ENCODE peak calls at places on chromosome 2, in four cellular contexts. One of them, this sample, is unnamed. For H3K4me1, the result is how much of the 10 kb centered on the place peaks cover.

GRCh38 chr2:20103514-20103913 is 52.1 kb upstream of the LAPTM4A start:
- DNase-seq in CD8-positive, alpha-beta memory T cell: no peak
- DNase-seq in astrocyte: no peak
- DNase-seq in heart left ventricle: no peak
- DNase-seq in this sample: no peak

GRCh38 chr2:205771063-205771462 is 88.8 kb downstream of the NRP2 start:
- DNase-seq in heart left ventricle: no peak
- DNase-seq in CD8-positive, alpha-beta memory T cell: no peak
- DNase-seq in astrocyte: peak
- DNase-seq in this sample: no peak

GRCh38 chr2:71714601-71715240 is 261.4 kb downstream of the DYSF start:
- DNase-seq in astrocyte: no peak
- DNase-seq in CD8-positive, alpha-beta memory T cell: no peak
- DNase-seq in heart left ventricle: no peak
- DNase-seq in this sample: no peak

GRCh38 chr2:137806102-137806805 is 158.0 kb upstream of the HNMT start:
- DNase-seq in heart left ventricle: no peak
- DNase-seq in astrocyte: no peak
- DNase-seq in CD8-positive, alpha-beta memory T cell: no peak
- DNase-seq in this sample: no peak

GRCh38 chr2:219962089-219962488 is 334.7 kb downstream of the SLC4A3 start:
- DNase-seq in astrocyte: peak
- DNase-seq in heart left ventricle: no peak
- DNase-seq in CD8-positive, alpha-beta memory T cell: no peak
- DNase-seq in this sample: no peak

GRCh38 chr2:217838409-217838831 is 164.4 kb downstream of the TNS1 start:
- DNase-seq in heart left ventricle: no peak
- DNase-seq in astrocyte: no peak
- DNase-seq in CD8-positive, alpha-beta memory T cell: no peak
- DNase-seq in this sample: no peak

GRCh38 chr2:24731923-24732322 is 61.3 kb downstream of the PTRHD1 start:
- DNase-seq in astrocyte: no peak
- DNase-seq in CD8-positive, alpha-beta memory T cell: no peak
- DNase-seq in heart left ventricle: no peak
- DNase-seq in this sample: no peak

GRCh38 chr2:58042486-58042970 is 4.1 kb upstream of the VRK2 start:
- DNase-seq in astrocyte: peak
- DNase-seq in heart left ventricle: no peak
- DNase-seq in CD8-positive, alpha-beta memory T cell: no peak
- DNase-seq in this sample: no peak

GRCh38 chr2:96963316-96963715 is 23.1 kb downstream of the FAM178B start:
- DNase-seq in CD8-positive, alpha-beta memory T cell: no peak
- DNase-seq in heart left ventricle: no peak
- DNase-seq in astrocyte: no peak
- DNase-seq in this sample: no peak

GRCh38 chr2:50791271-50791670 is 240.7 kb downstream of the NRXN1 start:
- DNase-seq in heart left ventricle: no peak
- DNase-seq in CD8-positive, alpha-beta memory T cell: no peak
- DNase-seq in astrocyte: no peak
- DNase-seq in this sample: no peak

DNA sequence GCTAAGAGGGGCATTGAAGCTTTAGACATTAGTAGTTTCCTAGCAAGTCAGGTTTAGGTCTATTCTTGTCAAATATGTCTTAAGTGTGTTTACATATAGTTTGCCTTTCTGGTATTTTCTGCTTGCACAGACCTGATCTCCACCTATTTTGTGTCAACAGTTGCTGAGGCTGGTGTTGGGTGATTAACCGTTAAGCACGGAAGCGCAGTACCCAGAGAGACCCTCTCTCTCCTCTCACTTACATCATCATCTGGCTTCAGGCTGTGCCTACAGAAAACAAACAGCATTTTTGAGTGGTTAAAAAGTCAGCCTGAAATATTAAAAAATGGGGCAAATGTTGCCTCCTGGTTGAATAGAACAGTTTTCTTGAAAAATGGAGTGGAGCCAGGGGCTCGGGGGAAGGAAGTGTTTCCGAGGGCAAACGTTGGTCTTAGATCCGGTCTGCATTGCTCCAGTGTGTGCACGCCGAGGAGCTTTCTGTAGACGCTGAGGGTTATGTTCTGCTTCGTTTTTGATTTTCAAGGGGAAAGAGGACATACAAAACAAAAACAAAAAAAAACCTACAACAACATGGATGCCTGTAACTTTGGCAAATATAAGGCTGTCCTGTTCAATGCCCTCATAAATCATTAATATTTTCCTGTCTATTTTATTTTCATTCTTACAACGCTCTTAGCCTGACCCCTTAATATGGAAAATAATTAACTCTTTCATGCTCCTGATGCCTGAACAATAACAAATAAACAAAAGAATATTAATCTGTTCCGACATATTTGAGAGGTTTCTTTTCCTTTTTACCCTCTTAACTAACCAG is 120.8 kb downstream of the MEIS1 start:
- DNase-seq in astrocyte: no peak
- DNase-seq in heart left ventricle: peak
- DNase-seq in CD8-positive, alpha-beta memory T cell: no peak
- DNase-seq in this sample: no peak
- H3K4me3 ChIP-seq in astrocyte: no peak
- H3K4me3 ChIP-seq in heart left ventricle: peak
- H3K4me3 ChIP-seq in CD8-positive, alpha-beta memory T cell: no peak
- H3K4me3 ChIP-seq in this sample: peak

DNA sequence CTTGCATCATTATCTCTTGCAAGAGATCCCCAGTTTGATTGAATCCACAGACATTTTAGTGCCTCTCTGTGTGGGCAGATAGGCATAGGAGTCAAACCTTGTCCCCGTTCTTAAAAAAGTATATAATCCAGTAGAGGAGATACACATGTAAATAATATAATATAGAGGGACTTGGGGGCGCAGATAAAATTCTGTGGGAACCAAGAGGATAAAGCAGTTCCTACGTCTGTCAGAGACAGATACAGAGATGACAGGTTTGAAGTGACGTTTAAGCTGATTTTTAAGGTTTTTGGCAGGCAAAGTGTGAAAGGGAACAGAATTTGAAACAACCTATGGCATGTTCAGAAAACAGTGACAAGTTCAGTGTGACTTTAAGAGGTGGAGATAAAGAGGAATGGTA is 63.1 kb downstream of the CAB39 start:
- DNase-seq in astrocyte: no peak
- DNase-seq in CD8-positive, alpha-beta memory T cell: no peak
- DNase-seq in heart left ventricle: no peak
- DNase-seq in this sample: no peak
- H3K27ac ChIP-seq in astrocyte: no peak
- H3K27ac ChIP-seq in CD8-positive, alpha-beta memory T cell: no peak
- H3K27ac ChIP-seq in heart left ventricle: no peak
- H3K27ac ChIP-seq in this sample: peak

GRCh38 chr2:170710609-170710979 is 4.5 kb upstream of the SP5 start:
- DNase-seq in CD8-positive, alpha-beta memory T cell: no peak
- DNase-seq in heart left ventricle: no peak
- DNase-seq in astrocyte: no peak
- DNase-seq in this sample: no peak
- H3K4me1 ChIP-seq in CD8-positive, alpha-beta memory T cell: under half
- H3K4me1 ChIP-seq in heart left ventricle: under half
- H3K4me1 ChIP-seq in astrocyte: under half
- H3K4me1 ChIP-seq in this sample: under half

DNA sequence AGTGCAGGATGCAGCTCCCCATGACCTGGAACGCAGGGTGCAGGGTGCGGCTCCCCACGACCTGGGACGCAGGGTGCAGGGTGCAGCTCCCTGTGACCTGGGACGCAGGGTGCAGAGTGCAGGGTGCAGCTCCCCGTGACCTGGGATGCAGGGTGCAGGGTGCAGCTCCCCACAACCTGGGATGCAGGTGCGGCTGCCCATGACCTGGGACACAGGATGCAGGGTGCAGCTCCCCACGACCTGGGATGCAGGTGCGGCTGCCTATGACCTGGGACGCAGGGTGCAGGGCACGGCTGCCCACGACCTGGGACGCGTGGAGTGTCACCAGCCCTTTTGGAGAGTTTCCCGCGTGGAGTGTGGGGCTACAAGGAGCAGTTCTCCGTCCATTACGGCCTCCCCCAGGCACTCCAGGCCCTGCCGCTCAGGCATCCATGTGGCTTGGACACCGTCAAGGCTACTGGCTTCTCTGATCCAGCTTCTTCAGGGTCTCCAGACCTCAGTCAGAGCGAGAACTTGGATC is 38.7 kb downstream of the PXDN start:
- DNase-seq in heart left ventricle: no peak
- DNase-seq in astrocyte: no peak
- DNase-seq in CD8-positive, alpha-beta memory T cell: no peak
- DNase-seq in this sample: no peak
- H3K4me3 ChIP-seq in heart left ventricle: no peak
- H3K4me3 ChIP-seq in astrocyte: no peak
- H3K4me3 ChIP-seq in CD8-positive, alpha-beta memory T cell: no peak
- H3K4me3 ChIP-seq in this sample: no peak

DNA sequence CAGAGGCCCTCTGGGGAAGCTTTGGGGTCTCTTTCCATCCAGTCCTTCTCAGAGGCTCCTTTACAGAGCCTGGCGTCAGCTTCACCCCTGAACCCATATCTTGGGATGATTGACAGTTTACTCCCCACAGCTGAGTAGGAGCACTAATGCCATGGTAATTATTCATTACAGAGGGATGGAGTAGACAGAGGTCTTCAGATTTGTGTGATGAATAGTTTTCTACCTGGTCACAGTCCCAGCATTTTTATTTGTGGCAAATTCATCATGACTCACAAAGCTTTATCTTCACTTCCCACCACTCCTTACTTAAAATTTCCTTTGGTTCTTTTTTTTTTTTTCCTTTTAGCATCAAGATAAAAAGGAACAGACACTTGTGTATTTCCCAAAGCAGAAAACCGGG is 104.2 kb downstream of the CCDC85A start:
- DNase-seq in astrocyte: peak
- DNase-seq in CD8-positive, alpha-beta memory T cell: no peak
- DNase-seq in heart left ventricle: no peak
- DNase-seq in this sample: no peak
- H3K27ac ChIP-seq in astrocyte: peak
- H3K27ac ChIP-seq in CD8-positive, alpha-beta memory T cell: no peak
- H3K27ac ChIP-seq in heart left ventricle: peak
- H3K27ac ChIP-seq in this sample: peak

GRCh38 chr2:15582645-15583340 is 8.9 kb upstream of the DDX1 start:
- DNase-seq in heart left ventricle: no peak
- DNase-seq in CD8-positive, alpha-beta memory T cell: no peak
- DNase-seq in astrocyte: no peak
- DNase-seq in this sample: no peak

GRCh38 chr2:15579641-15580040 is 12.0 kb upstream of the DDX1 start:
- DNase-seq in CD8-positive, alpha-beta memory T cell: no peak
- DNase-seq in astrocyte: peak
- DNase-seq in heart left ventricle: no peak
- DNase-seq in this sample: no peak

GRCh38 chr2:15582153-15582552 is 9.5 kb upstream of the DDX1 start:
- DNase-seq in CD8-positive, alpha-beta memory T cell: no peak
- DNase-seq in heart left ventricle: no peak
- DNase-seq in astrocyte: no peak
- DNase-seq in this sample: no peak

GRCh38 chr2:15577071-15577706 is 14.5 kb upstream of the DDX1 start:
- DNase-seq in CD8-positive, alpha-beta memory T cell: peak
- DNase-seq in heart left ventricle: peak
- DNase-seq in astrocyte: peak
- DNase-seq in this sample: peak

DNA sequence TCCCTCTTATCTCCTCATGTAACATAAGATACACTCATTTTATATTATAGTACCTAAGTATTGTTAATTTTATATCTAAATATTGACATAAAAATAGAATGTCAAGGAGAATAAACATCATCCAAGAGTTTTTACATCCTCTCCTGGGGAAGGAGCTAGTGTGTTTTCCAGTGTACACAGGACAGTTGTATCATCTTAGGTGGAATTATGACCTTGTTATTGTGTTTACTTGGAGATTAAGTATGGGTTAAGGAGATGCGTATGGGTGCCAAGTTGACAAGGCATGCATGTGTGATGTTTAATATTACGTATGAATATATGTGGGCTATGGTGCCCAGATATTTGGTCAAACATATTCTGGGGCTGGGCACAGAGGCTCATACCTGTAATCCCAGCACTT is 11.2 kb upstream of the DDX1 start:
- DNase-seq in astrocyte: no peak
- DNase-seq in heart left ventricle: no peak
- DNase-seq in CD8-positive, alpha-beta memory T cell: no peak
- DNase-seq in this sample: no peak
- H3K4me1 ChIP-seq in astrocyte: under half
- H3K4me1 ChIP-seq in heart left ventricle: under half
- H3K4me1 ChIP-seq in CD8-positive, alpha-beta memory T cell: under half
- H3K4me1 ChIP-seq in this sample: under half